ENCODE peak calls at places on chromosomes 7 and 10, in seven cellular contexts. B, M, Y, N, R, X and H are unnamed samples.

GRCh38 chr10:80855348-80855971 is 317.8 kb downstream of the SH2D4B start:
- DNase-seq in B (peak; percentile 88), M (peak; percentile 60), Y (no peak), N (peak; percentile 4), R (peak; percentile 5), X (peak; percentile 2), H (no peak)

GRCh38 chr7:1810961-1811849 is 141.1 kb downstream of the ELFN1 start:
- DNase-seq in B (no peak), M (peak; percentile 56), Y (no peak), N (peak; percentile 63), R (no peak), X (no peak), H (peak; percentile 89)

GRCh38 chr7:145360511-145361100 is 524.8 kb upstream of the TPK1 start:
- DNase-seq in B (no peak), M (no peak), Y (no peak), N (no peak), R (no peak), X (no peak), H (no peak)

GRCh38 chr7:879093-879492 is 2.7 kb downstream of the GET4 start:
- DNase-seq in B (no peak), M (peak; percentile 80), Y (no peak), N (no peak), R (no peak), X (no peak), H (no peak)

GRCh38 chr10:103598654-103599115 is 105.2 kb downstream of the NEURL1 start:
- DNase-seq in B (peak; percentile 80), M (no peak), Y (peak; percentile 41), N (peak; percentile 55), R (peak; percentile 30), X (peak; percentile 72), H (no peak)

GRCh38 chr7:77531038-77531437 is 6.1 kb upstream of the PTPN12 start:
- DNase-seq in B (no peak), M (no peak), Y (no peak), N (peak; percentile 55), R (no peak), X (no peak), H (no peak)

GRCh38 chr10:9012312-9012711 is 957.8 kb downstream of the GATA3 start:
- DNase-seq in B (no peak), M (no peak), Y (no peak), N (no peak), R (no peak), X (no peak), H (no peak)

GRCh38 chr7:138701312-138701923 is at the start of gene SVOPL:
- DNase-seq in B (no peak), M (no peak), Y (no peak), N (no peak), R (no peak), X (no peak), H (no peak)

GRCh38 chr7:75555736-75556135 is 63.6 kb downstream of the SPDYE5 start:
- DNase-seq in B (no peak), M (no peak), Y (no peak), N (no peak), R (no peak), X (no peak), H (no peak)

GRCh38 chr7:37916673-37917660 is at the start of gene SFRP4:
- DNase-seq in B (peak; percentile 84), M (peak; percentile 78), Y (peak; percentile 47), N (peak; percentile 66), R (peak; percentile 51), X (peak; percentile 76), H (no peak)

GRCh38 chr7:229184-229964 is 37.0 kb downstream of the FAM20C start:
- DNase-seq in B (no peak), M (no peak), Y (peak; percentile 33), N (no peak), R (no peak), X (no peak), H (peak; percentile 97)

GRCh38 chr7:158141221-158141582 is 446.4 kb downstream of the PTPRN2 start:
- DNase-seq in B (no peak), M (no peak), Y (no peak), N (no peak), R (no peak), X (no peak), H (no peak)

GRCh38 chr7:104643587-104644217 is 315.3 kb downstream of the LHFPL3 start:
- DNase-seq in B (peak; percentile 75), M (no peak), Y (no peak), N (peak; percentile 14), R (no peak), X (peak; percentile 7), H (no peak)

GRCh38 chr10:90921906-90922305 is 1.0 kb upstream of the ANKRD1 start:
- DNase-seq in B (no peak), M (no peak), Y (no peak), N (no peak), R (no peak), X (no peak), H (no peak)

GRCh38 chr10:90927293-90927692 is 6.4 kb upstream of the ANKRD1 start:
- DNase-seq in B (no peak), M (no peak), Y (no peak), N (no peak), R (no peak), X (no peak), H (no peak)

GRCh38 chr10:90924552-90924951 is 3.7 kb upstream of the ANKRD1 start:
- DNase-seq in B (no peak), M (no peak), Y (no peak), N (no peak), R (no peak), X (no peak), H (no peak)

GRCh38 chr10:90923111-90923731 is 2.3 kb upstream of the ANKRD1 start:
- DNase-seq in B (no peak), M (no peak), Y (no peak), N (no peak), R (no peak), X (no peak), H (no peak)

GRCh38 chr10:90925078-90926029 is 4.5 kb upstream of the ANKRD1 start:
- DNase-seq in B (peak; percentile 95), M (no peak), Y (no peak), N (no peak), R (no peak), X (no peak), H (no peak)
- TF ChIP-seq POLR2AphosphoS5 in B (peak; percentile 78), M (no peak), Y (no peak), N (no peak), R (no peak), X (no peak), H (no peak)

DNA sequence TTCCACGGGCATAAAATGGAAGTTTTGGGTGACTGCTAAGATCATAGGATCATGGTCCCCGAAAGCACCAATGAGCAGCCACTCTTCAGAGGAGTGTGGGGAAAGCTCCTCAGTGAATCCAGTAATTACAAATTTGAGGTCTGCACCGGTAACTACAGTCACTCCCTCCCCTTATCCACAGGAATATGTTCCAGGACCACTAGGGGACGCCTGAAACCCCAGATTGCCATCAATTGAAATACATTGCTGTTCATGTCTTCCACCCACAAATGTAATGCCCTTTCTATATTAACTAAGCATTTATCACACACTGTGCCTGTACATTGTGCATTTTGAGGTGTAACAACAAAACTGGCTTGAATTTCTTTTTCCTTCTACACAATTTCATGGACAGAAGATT is 447.9 kb upstream of the PFKP start:
- DNase-seq in B (peak; percentile 72), M (no peak), Y (no peak), N (peak; percentile 31), R (peak; percentile 5), X (peak; percentile 7), H (no peak)
- TF ChIP-seq CTCF in B (peak; percentile 83), M (no peak), Y (no peak), N (peak; percentile 16), R (peak; percentile 75), X (peak; percentile 35), H (no peak)

GRCh38 chr7:63113713-63114285 is 884.9 kb upstream of the ZNF722 start:
- DNase-seq in B (no peak), M (no peak), Y (no peak), N (no peak), R (no peak), X (no peak), H (no peak)
- TF ChIP-seq POLR2AphosphoS5 in B (no peak), M (no peak), Y (no peak), N (no peak), R (no peak), X (no peak), H (no peak)

DNA sequence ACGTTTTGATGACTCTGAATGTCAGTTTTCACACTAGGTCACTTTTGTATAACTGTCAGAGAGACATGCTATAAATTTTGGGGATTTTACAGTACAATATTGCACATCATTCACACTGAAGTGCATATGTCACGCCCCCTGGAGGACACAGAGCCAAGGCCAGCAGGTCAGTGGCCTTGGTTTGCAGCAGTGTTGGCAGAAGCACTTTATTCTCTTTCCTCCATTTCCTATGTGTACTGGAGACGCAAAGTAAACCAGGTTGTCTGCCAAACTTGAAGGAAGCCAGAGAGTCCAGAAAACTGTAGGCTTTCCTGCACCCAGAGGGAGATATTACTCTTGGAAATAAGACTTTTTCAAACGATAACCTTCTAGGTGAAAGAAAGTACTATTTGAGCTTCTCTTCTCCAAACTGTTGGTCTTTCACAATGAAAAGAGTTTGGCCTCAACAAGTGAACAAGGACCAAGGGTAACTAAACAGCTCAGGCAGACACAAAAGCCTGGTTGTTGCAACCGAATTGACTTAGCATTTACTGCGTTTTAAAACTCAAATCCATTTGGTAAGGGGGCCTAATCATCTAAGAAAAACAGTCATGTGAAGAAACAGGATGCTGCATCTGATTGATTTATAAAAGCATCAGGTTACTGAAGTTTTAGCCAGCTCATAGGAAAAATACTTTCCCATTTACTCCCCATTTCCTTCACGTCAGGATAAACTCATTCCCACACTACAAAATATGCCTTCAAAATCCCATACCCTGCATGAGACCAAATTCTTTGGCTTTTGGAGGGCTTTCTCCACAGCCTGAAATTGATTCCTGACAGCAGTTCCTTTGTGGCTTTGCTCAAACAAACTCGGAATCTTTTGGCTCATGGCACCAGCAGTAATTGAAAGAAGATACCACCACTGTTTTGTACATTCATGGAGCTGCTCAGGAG is 83.0 kb upstream of the SEC61G start:
- DNase-seq in B (peak; percentile 66), M (no peak), Y (peak; percentile 42), N (peak; percentile 25), R (no peak), X (peak; percentile 36), H (no peak)
- TF ChIP-seq CTCF in B (peak; percentile 74), M (peak; percentile 43), Y (peak; percentile 24), N (peak; percentile 47), R (peak; percentile 90), X (peak; percentile 79), H (no peak)

DNA sequence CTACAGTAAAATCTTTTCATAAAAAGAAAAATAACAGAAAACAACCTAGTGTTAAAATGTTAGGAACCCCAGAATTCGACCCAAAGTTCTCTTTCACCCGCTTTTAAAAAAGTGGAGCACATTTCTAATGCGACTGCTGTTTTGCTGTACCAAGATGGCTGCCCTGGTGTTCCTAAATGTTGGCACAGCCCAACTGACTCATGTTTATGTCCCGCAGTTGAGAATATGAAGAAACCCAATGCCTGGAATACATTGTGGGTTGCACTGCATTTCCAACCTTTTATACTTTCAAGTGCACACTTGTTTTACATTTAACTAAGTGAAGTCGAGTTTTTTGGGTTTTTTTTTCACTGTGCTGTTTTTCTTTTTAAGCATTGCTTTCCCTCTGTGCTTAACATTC is 944 bp downstream of the STEAP1B start:
- DNase-seq in B (no peak), M (no peak), Y (no peak), N (no peak), R (no peak), X (no peak), H (no peak)
- TF ChIP-seq POLR2AphosphoS5 in B (no peak), M (no peak), Y (no peak), N (no peak), R (no peak), X (no peak), H (no peak)